ENCODE peak calls at places on chromosomes 4 and X, in ten cellular contexts. W is nucleus accumbens; O is activated CD8-positive, alpha-beta T cell treated with anti-CD3 and anti-CD28 coated beads for 36 hours; L is iPS DF 19.7; G is GM04503; A is stimulated activated CD8-positive, alpha-beta memory T cell treated with anti-CD3 and anti-CD28 coated beads, Interleukin-15, amount 100 ng/mL, for 48 hours; T is Kasumi-1; E is myocyte; C is stimulated activated CD4-positive, alpha-beta T cell treated with anti-CD3 and anti-CD28 coated beads, Interleukin-4, amount 100 ng/mL, for 1 hour; I is AG10803. P is an unnamed sample.

GRCh38 chr4:52926575-52926974 is 64.5 kb downstream of the RASL11B start:
- DNase-seq in W (no peak), O (no peak), L (no peak), G (no peak), A (no peak), T (no peak), E (no peak), C (no peak), I (no peak), P (no peak)

GRCh38 chr4:102578819-102579218 is 77.7 kb downstream of the NFKB1 start:
- DNase-seq in W (no peak), O (no peak), L (peak), G (no peak), A (no peak), T (no peak), E (no peak), C (no peak), I (no peak), P (no peak)

GRCh38 chr4:10605056-10605455 is 79.5 kb downstream of the CLNK start:
- DNase-seq in W (no peak), O (no peak), L (no peak), G (no peak), A (no peak), T (no peak), E (no peak), C (no peak), I (no peak), P (peak)

GRCh38 chr4:134935320-134935719 is 733.7 kb upstream of the PABPC4L start:
- DNase-seq in W (no peak), O (peak), L (no peak), G (no peak), A (no peak), T (peak), E (peak), C (no peak), I (no peak), P (no peak)

GRCh38 chr4:139175647-139176298 is 1.2 kb downstream of the ELF2 start:
- DNase-seq in W (no peak), O (no peak), L (no peak), G (no peak), A (no peak), T (peak), E (no peak), C (no peak), I (peak), P (no peak)

GRCh38 chr4:10276152-10276551 is 159.6 kb upstream of the WDR1 start:
- DNase-seq in W (no peak), O (no peak), L (no peak), G (no peak), A (no peak), T (no peak), E (no peak), C (no peak), I (no peak), P (no peak)

GRCh38 chrX:12065251-12065650 is 73.0 kb upstream of the FRMPD4 start:
- DNase-seq in W (no peak), O (no peak), L (peak), G (no peak), A (no peak), T (no peak), E (peak), C (no peak), I (peak), P (peak)

GRCh38 chrX:49303346-49303745 is at the start of gene GAGE10:
- DNase-seq in W (no peak), O (no peak), L (no peak), G (no peak), A (no peak), T (no peak), E (no peak), C (no peak), I (no peak), P (no peak)

GRCh38 chrX:16843208-16843909 is 26.8 kb downstream of the RBBP7 start:
- DNase-seq in W (no peak), O (no peak), L (no peak), G (no peak), A (no peak), T (no peak), E (no peak), C (no peak), I (no peak), P (no peak)

GRCh38 chr4:20278195-20278594 is 26.5 kb downstream of the SLIT2 start:
- DNase-seq in W (no peak), O (no peak), L (no peak), G (no peak), A (no peak), T (no peak), E (no peak), C (no peak), I (no peak), P (no peak)